ENCODE peak calls at places on chromosome 16, in ten cellular contexts. D is fibroblast of lung, J is breast epithelium, F is left ventricle myocardium inferior, A is HCT116, S is esophagus squamous epithelium, R is suprapubic skin, E is psoas muscle, C is body of pancreas, Y is heart left ventricle. G is an unnamed sample.

GRCh38 chr16:9092963-9093477 is 1.6 kb downstream of the HAPSTR1 start:
- DNase-seq in A (no peak), S (no peak), C (peak; percentile 73), E (peak; percentile 62), R (no peak), D (no peak), Y (peak; percentile 65), F (no peak), J (no peak), G (no peak)

GRCh38 chr16:30651124-30652004 is 604 bp downstream of the PRR14 start:
- DNase-seq in D (peak; percentile 41), A (no peak), J (peak; percentile 57), C (peak; percentile 69), Y (peak; percentile 75), E (peak; percentile 87), F (peak; percentile 74), R (peak; percentile 87), S (no peak), G (no peak)

GRCh38 chr16:7888421-7888820 is 555.8 kb downstream of the RBFOX1 start:
- DNase-seq in D (no peak), R (no peak), S (no peak), A (no peak), Y (no peak), E (no peak), C (no peak), J (no peak), F (no peak), G (no peak)

GRCh38 chr16:12081048-12081404 is 104.5 kb downstream of the SNX29 start:
- DNase-seq in E (no peak), Y (no peak), R (no peak), D (no peak), A (no peak), J (peak; percentile 3), S (no peak), F (no peak), C (no peak), G (no peak)

GRCh38 chr16:89024546-89024945 is 47.5 kb upstream of the CBFA2T3 start:
- DNase-seq in S (no peak), R (no peak), J (no peak), E (no peak), Y (no peak), A (no peak), C (no peak), F (no peak), D (no peak), G (no peak)

GRCh38 chr16:85350973-85351372 is 238.7 kb upstream of the CIBAR2 start:
- DNase-seq in C (peak; percentile 98), J (peak; percentile 98), E (peak; percentile 96), A (peak; percentile 97), R (peak; percentile 91), Y (peak; percentile 95), F (peak; percentile 83), S (peak; percentile 26), D (peak; percentile 95), G (peak; percentile 90)

GRCh38 chr16:22670551-22670970 is 143.4 kb upstream of the HS3ST2 start:
- DNase-seq in F (no peak), E (no peak), D (no peak), S (no peak), A (peak; percentile 65), Y (no peak), J (no peak), R (no peak), C (no peak), G (no peak)

GRCh38 chr16:56848955-56849689 is 15.9 kb upstream of the SLC12A3 start:
- DNase-seq in E (no peak), R (peak; percentile 34), Y (no peak), C (no peak), A (no peak), F (no peak), S (no peak), J (no peak), D (peak; percentile 89), G (peak; percentile 80)

GRCh38 chr16:76653390-76654026 is 376.3 kb downstream of the CNTNAP4 start:
- DNase-seq in F (no peak), R (no peak), J (no peak), C (peak; percentile 25), D (peak; percentile 13), E (no peak), Y (no peak), A (no peak), S (no peak), G (peak; percentile 2)

GRCh38 chr16:79845734-79846135 is 245.2 kb upstream of the MAF start:
- DNase-seq in A (no peak), C (no peak), R (no peak), D (no peak), E (no peak), S (no peak), J (no peak), F (no peak), Y (no peak), G (no peak)

GRCh38 chr16:23729503-23730424 is 16.7 kb upstream of the ERN2 start:
- DNase-seq in E (no peak), R (no peak), C (peak; percentile 10), J (no peak), D (peak; percentile 17), Y (no peak), F (no peak), S (no peak), A (peak; percentile 31), G (peak; percentile 9)

GRCh38 chr16:51201604-51202003 is 50.5 kb upstream of the SALL1 start:
- DNase-seq in R (no peak), F (no peak), J (no peak), A (no peak), E (no peak), C (no peak), Y (no peak), D (no peak), S (no peak), G (no peak)

GRCh38 chr16:82801361-82801760 is 174.6 kb downstream of the CDH13 start:
- DNase-seq in C (no peak), S (no peak), F (no peak), J (no peak), D (peak; percentile 72), Y (no peak), E (no peak), R (no peak), A (no peak), G (peak; percentile 64)

GRCh38 chr16:89115216-89115949 is 21.7 kb downstream of the ACSF3 start:
- DNase-seq in Y (peak; percentile 74), S (peak; percentile 58), J (no peak), A (no peak), D (peak; percentile 88), F (peak; percentile 71), E (peak; percentile 84), C (peak; percentile 79), R (peak; percentile 80), G (peak; percentile 83)

DNA sequence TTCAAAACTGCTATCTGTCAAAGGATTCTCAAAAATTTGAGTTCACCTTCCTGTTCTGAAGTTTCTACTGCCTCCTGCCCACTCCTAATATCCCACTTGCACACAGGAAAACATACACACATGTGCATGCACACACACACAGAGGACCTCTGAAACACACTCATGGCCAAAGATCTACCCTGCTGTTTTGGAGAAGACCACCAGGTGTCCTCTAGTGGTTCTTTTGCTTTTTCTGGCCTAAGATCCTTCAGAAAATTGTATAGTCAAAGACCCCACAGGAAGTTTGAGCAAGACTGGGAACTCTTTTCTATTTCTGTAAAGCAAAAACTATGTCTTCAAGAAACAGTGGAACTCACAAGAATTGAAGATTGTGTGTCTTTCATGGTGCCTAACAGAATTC is 90.2 kb downstream of the CDH8 start:
- DNase-seq in J (no peak), S (no peak), R (no peak), E (no peak), A (no peak), C (no peak), Y (no peak), F (no peak), D (no peak), G (no peak)
- TF ChIP-seq CTCF in J (no peak), S (no peak), R (no peak), E (no peak), A (no peak), C (no peak), Y (no peak), F (no peak), D (no peak), G (peak; percentile 4)

GRCh38 chr16:75621170-75621477 is 2.0 kb downstream of the ADAT1 start:
- DNase-seq in S (no peak), D (peak; percentile 22), R (no peak), A (no peak), F (no peak), C (no peak), E (no peak), Y (no peak), J (no peak), G (no peak)
- H3K36me3 ChIP-seq in S (peaks cover 53% of the 10 kb centered on the region), D (peaks cover 7% of the 10 kb centered on the region), R (peaks cover 41% of the 10 kb centered on the region), A (peaks cover 21% of the 10 kb centered on the region), F (peaks cover 46% of the 10 kb centered on the region), C (no peaks in the 10 kb centered on the region), E (peaks cover 14% of the 10 kb centered on the region), Y (peaks cover 45% of the 10 kb centered on the region), J (no peaks in the 10 kb centered on the region), G (peaks cover 27% of the 10 kb centered on the region)

DNA sequence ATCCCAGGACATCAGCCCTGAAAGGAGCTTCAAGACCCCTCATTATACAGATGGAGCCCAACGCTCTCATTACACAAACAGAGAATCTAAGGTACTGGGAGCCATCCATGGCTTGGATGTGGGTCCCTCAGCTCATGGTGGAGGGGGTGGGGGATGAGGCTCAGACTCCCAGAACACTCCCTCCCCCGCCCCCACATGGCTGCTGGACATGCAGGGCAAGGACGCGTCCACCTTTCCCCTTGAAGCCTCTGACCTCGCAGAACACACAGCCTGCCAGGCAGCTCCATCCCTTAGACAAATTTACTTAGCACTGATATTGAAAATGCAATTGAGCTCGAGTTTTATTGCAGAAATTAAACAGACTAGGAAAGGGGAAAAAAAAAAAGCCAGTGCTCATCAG is 203.9 kb downstream of the ZNF423 start:
- DNase-seq in F (peak; percentile 16), C (no peak), A (no peak), Y (no peak), S (no peak), D (no peak), E (peak; percentile 26), R (no peak), J (no peak), G (no peak)
- H3K9me3 ChIP-seq in F (peaks cover 24% of the 10 kb centered on the region), C (no peaks in the 10 kb centered on the region), A (peaks cover 9% of the 10 kb centered on the region), Y (no peaks in the 10 kb centered on the region), S (peaks cover 16% of the 10 kb centered on the region), D (no peaks in the 10 kb centered on the region), E (peaks cover 13% of the 10 kb centered on the region), R (peaks cover 7% of the 10 kb centered on the region), J (peaks cover 28% of the 10 kb centered on the region), G (peaks cover 4% of the 10 kb centered on the region)

GRCh38 chr16:4763791-4764190 is 3.2 kb downstream of the ZNF500 start:
- DNase-seq in R (no peak), F (no peak), E (no peak), C (no peak), Y (no peak), D (no peak), J (no peak), S (no peak), A (no peak), G (no peak)

GRCh38 chr16:4765511-4766474 is 1.2 kb downstream of the ZNF500 start:
- DNase-seq in J (no peak), C (no peak), Y (no peak), S (no peak), R (no peak), F (no peak), D (no peak), E (no peak), A (no peak), G (no peak)

GRCh38 chr16:4760221-4760910 is 6.6 kb downstream of the ZNF500 start:
- DNase-seq in Y (no peak), J (no peak), E (no peak), R (no peak), F (no peak), A (no peak), D (no peak), S (no peak), C (no peak), G (no peak)

GRCh38 chr16:4766875-4767628 is at the start of gene ZNF500:
- DNase-seq in D (peak; percentile 93), E (peak; percentile 99), F (peak; percentile 99), R (peak; percentile 99), A (peak; percentile 90), C (peak; percentile 99), J (peak; percentile 98), Y (peak; percentile 98), S (peak; percentile 81), G (peak; percentile 88)

GRCh38 chr16:4762205-4762604 is 4.8 kb downstream of the ZNF500 start:
- DNase-seq in C (no peak), Y (no peak), E (no peak), S (no peak), J (no peak), A (no peak), F (no peak), R (no peak), D (no peak), G (no peak)
- TF ChIP-seq CTCF in C (no peak), Y (no peak), E (no peak), S (no peak), J (no peak), A (no peak), F (no peak), R (no peak), D (no peak), G (no peak)